ENCODE peak calls at places on chromosome 18, in four cellular contexts. J is spleen, I is fibroblast of mammary gland, K is brain microvascular endothelial cell. H is an unnamed sample.
A peak's percentile ranks its signal among the peaks of the same experiment; 100 is the strongest.

GRCh38 chr18:7666195-7666776 is 99.2 kb downstream of the PTPRM start:
- DNase-seq in J (no peak), I (no peak), K (no peak), H (no peak)

GRCh38 chr18:29164020-29164706 is 987.2 kb upstream of the CDH2 start:
- DNase-seq in J (no peak), I (peak; percentile 96), K (peak; percentile 70), H (no peak)

GRCh38 chr18:79396431-79397287 is 929 bp downstream of the NFATC1 start:
- DNase-seq in J (peak; percentile 92), I (peak; percentile 32), K (no peak), H (no peak)

GRCh38 chr18:76410660-76411417 is 84.2 kb downstream of the ZNF516 start:
- DNase-seq in J (no peak), I (no peak), K (no peak), H (no peak)

GRCh38 chr18:59029663-59030421 is 109.8 kb upstream of the SEC11C start:
- DNase-seq in J (no peak), I (no peak), K (no peak), H (no peak)

GRCh38 chr18:22830511-22830910 is 102.6 kb upstream of the RBBP8 start:
- DNase-seq in J (no peak), I (no peak), K (no peak), H (no peak)

GRCh38 chr18:38406625-38407024 is 841.0 kb upstream of the CELF4 start:
- DNase-seq in J (no peak), I (no peak), K (no peak), H (no peak)

GRCh38 chr18:23926590-23926989 is 88.0 kb upstream of the TTC39C start:
- DNase-seq in J (no peak), I (no peak), K (no peak), H (no peak)

GRCh38 chr18:27546991-27547390 is 361.9 kb upstream of the CHST9 start:
- DNase-seq in J (no peak), I (no peak), K (no peak), H (no peak)

GRCh38 chr18:3541549-3542386 is 91.8 kb downstream of the TGIF1 start:
- DNase-seq in J (no peak), I (no peak), K (no peak), H (no peak)

GRCh38 chr18:59033361-59033760 is 106.3 kb upstream of the SEC11C start:
- DNase-seq in J (no peak), I (no peak), K (no peak), H (no peak)

GRCh38 chr18:10195529-10195928 is 258.9 kb upstream of the APCDD1 start:
- DNase-seq in J (no peak), I (no peak), K (no peak), H (no peak)
- H3K4me3 ChIP-seq in J (no peak overlapping the region), I (no peak overlapping the region), K (no peak overlapping the region), H (no peak overlapping the region)

DNA sequence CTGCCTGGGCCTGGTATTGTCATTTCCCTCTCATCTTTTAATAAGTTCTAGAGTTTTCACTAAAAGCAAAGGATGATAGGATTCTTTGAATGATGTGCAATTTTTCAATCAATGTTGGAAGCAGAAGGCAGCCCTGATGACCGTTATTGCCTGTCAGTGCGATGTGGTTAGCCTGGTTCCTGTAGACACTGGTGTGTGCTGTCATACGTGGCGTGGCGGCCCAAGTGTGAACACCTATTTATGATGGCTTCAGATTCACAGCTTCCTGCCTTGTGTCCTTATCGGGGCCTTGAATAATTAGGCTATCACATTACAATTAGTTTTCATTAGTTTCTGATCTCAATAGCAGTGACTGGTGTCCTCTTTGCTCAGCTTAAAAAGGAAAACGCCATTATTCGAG is 218.5 kb downstream of the TPGS2 start:
- DNase-seq in J (no peak), I (no peak), K (no peak), H (no peak)
- H3K4me3 ChIP-seq in J (no peak overlapping the region), I (no peak overlapping the region), K (no peak overlapping the region), H (no peak overlapping the region)

GRCh38 chr18:9453273-9453672 is 22.0 kb upstream of the RALBP1 start:
- DNase-seq in J (no peak), I (no peak), K (no peak), H (no peak)

GRCh38 chr18:9455718-9456511 is 19.4 kb upstream of the RALBP1 start:
- DNase-seq in J (no peak), I (no peak), K (no peak), H (no peak)

GRCh38 chr18:9449987-9450386 is 25.3 kb upstream of the RALBP1 start:
- DNase-seq in J (no peak), I (no peak), K (no peak), H (no peak)

GRCh38 chr18:9449580-9449979 is 25.7 kb upstream of the RALBP1 start:
- DNase-seq in J (no peak), I (peak; percentile 32), K (no peak), H (no peak)

GRCh38 chr18:9454061-9454703 is 21.1 kb upstream of the RALBP1 start:
- DNase-seq in J (no peak), I (no peak), K (no peak), H (no peak)
- H3K4me3 ChIP-seq in J (no peak overlapping the region), I (no peak overlapping the region), K (no peak overlapping the region), H (no peak overlapping the region)

DNA sequence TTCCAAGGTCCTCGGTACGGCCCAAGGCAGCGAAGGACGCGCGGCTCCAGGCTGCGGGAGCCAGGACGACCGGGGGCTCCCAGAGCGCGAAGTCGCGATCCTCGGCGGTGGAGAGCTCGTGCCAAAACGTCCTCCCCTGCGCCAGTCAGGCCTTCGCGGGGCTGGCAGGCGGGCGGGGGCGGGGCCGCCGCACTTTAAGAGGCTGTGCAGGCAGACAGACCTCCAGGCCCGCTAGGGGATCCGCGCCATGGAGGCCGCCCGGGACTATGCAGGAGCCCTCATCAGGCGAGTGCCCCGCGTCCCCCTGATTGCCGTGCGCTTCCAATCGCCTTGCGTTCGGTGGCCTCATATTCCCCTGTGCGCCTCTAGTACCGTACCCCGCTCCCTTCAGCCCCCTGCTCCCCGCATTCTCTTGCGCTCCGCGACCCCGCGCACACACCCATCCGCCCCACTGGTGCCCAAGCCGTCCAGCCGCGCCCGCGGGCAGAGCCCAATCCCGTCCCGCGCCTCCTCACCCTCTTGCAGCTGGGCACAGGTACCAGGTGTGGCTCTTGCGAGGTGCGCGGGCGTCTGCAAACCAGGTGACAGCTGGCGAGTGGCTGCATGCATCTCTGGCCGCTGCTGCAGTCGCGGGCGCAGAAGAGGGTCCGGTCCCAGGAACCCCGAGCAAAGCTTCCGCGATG is at the start of gene CIDEA:
- DNase-seq in J (peak; percentile 60), I (no peak), K (no peak), H (no peak)
- H3K4me3 ChIP-seq in J (no peak within 1 kb of the TSS), I (no peak within 1 kb of the TSS), K (peak within 1 kb of the TSS; percentile 39), H (peak within 1 kb of the TSS; percentile 26)

DNA sequence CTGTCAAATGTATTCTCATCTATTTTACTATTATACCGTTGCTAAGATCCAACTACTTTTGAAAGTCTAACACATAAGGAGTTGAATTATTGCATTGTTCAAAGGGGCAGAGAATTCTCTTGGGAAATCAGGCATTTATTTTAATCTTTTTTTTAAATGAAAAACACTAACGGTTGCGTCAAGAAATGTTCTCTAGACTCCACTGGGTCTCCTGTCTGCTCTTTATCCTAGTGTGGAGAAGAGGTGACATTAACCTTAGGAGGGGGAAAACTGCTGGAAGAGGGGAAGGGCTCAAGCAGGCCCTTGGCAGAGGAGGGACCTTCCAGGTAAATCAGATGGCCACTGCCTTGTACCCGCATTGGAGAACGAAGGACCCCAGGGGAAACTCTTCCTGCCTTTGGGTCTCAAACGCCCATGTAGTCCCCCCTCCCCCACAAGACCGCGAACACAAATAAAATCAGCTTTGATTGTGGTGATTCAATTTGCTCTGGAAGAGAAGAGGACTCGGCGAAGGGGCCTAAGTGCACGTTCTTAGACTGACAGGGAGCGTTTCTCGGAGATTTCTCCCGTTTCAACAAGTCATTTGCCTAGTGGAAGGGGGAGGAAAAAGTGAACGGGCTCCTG is 1.1 kb upstream of the APCDD1 start:
- DNase-seq in J (no peak), I (peak; percentile 18), K (no peak), H (no peak)
- H3K4me3 ChIP-seq in J (no peak overlapping the region), I (no peak overlapping the region), K (no peak overlapping the region), H (peak overlapping the region; percentile 75)

DNA sequence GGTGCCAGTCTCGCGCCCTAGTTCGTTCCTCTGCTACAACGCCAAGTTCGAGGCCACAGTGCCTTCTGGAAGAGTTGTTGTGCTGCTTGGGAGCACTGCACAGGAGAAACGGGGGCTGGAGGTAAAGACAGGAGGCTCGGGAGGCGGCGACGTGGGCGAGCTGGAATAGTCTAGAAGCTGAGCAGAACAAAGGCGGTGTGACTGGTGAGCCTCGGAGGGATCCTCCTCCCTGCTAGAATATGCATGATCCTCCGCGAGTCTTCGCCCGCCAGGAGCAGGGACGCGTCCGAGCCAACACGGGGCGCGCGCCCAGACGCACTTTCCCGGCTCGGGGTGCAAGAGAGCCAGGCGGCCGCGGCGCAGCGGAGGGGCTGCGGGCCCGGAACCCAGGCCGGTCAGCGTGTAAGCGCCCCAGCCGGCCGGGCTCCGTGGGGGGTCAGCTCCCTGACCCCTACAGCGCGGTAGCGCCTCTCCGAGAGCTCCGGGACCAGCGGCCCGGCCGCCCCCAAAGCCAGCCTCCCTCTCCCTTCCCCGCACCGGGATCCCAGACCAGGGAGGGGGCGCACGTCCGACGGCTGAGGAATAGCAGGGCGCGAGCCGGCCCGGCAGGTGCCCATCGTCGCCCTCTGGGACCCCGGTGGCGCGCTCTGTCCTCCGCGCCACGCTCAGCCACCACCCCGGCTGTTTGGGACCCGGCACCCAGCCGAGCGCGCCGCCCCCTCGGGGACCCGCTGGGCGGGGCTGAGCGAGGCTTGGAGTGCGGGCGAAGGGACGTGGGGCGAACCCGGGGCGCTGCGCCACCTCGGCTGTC is 62.4 kb downstream of the GNAL start:
- DNase-seq in J (no peak), I (no peak), K (no peak), H (no peak)
- H3K4me3 ChIP-seq in J (peak overlapping the region; percentile 3), I (no peak overlapping the region), K (no peak overlapping the region), H (peak overlapping the region; percentile 14)

GRCh38 chr18:25827961-25828561 is 262.4 kb downstream of the SS18 start:
- DNase-seq in J (no peak), I (no peak), K (peak; percentile 28), H (no peak)
- H3K4me3 ChIP-seq in J (no peak overlapping the region), I (no peak overlapping the region), K (no peak overlapping the region), H (no peak overlapping the region)

H was measured in stomach.